ENCODE peak calls at places on chromosome 12, in four cellular contexts. One of them, this sample, is unnamed.

GRCh38 chr12:95918194-95918993 is 24.0 kb downstream of the CCDC38 start:
- DNase-seq in left cardiac atrium: no peak
- DNase-seq in activated naive CD4-positive, alpha-beta T cell treated with anti-CD3 and anti-CD28 coated beads, Interleukin-2, amount 10 ng/mL, durations not matched to agents 7 days and 5 days: peak
- DNase-seq in T-helper 9 cell: peak
- DNase-seq in this sample: peak

GRCh38 chr12:1826867-1827705 is 6.7 kb downstream of the LRTM2 start:
- DNase-seq in left cardiac atrium: no peak
- DNase-seq in activated naive CD4-positive, alpha-beta T cell treated with anti-CD3 and anti-CD28 coated beads, Interleukin-2, amount 10 ng/mL, durations not matched to agents 7 days and 5 days: no peak
- DNase-seq in T-helper 9 cell: no peak
- DNase-seq in this sample: no peak

GRCh38 chr12:101969-102878 is 35.7 kb downstream of the IQSEC3 start:
- DNase-seq in left cardiac atrium: no peak
- DNase-seq in activated naive CD4-positive, alpha-beta T cell treated with anti-CD3 and anti-CD28 coated beads, Interleukin-2, amount 10 ng/mL, durations not matched to agents 7 days and 5 days: no peak
- DNase-seq in T-helper 9 cell: no peak
- DNase-seq in this sample: no peak

GRCh38 chr12:105083551-105084105 is 630 bp downstream of the ALDH1L2 start:
- DNase-seq in left cardiac atrium: peak
- DNase-seq in activated naive CD4-positive, alpha-beta T cell treated with anti-CD3 and anti-CD28 coated beads, Interleukin-2, amount 10 ng/mL, durations not matched to agents 7 days and 5 days: no peak
- DNase-seq in T-helper 9 cell: no peak
- DNase-seq in this sample: peak

GRCh38 chr12:104737682-104738370 is 220.3 kb downstream of the SLC41A2 start:
- DNase-seq in left cardiac atrium: no peak
- DNase-seq in activated naive CD4-positive, alpha-beta T cell treated with anti-CD3 and anti-CD28 coated beads, Interleukin-2, amount 10 ng/mL, durations not matched to agents 7 days and 5 days: no peak
- DNase-seq in T-helper 9 cell: no peak
- DNase-seq in this sample: peak

GRCh38 chr12:117367006-117367638 is 5.7 kb upstream of the NOS1 start:
- DNase-seq in left cardiac atrium: peak
- DNase-seq in activated naive CD4-positive, alpha-beta T cell treated with anti-CD3 and anti-CD28 coated beads, Interleukin-2, amount 10 ng/mL, durations not matched to agents 7 days and 5 days: peak
- DNase-seq in T-helper 9 cell: peak
- DNase-seq in this sample: peak

GRCh38 chr12:116924558-116925453 is 14.1 kb downstream of the FBXW8 start:
- DNase-seq in left cardiac atrium: no peak
- DNase-seq in activated naive CD4-positive, alpha-beta T cell treated with anti-CD3 and anti-CD28 coated beads, Interleukin-2, amount 10 ng/mL, durations not matched to agents 7 days and 5 days: peak
- DNase-seq in T-helper 9 cell: peak
- DNase-seq in this sample: peak

GRCh38 chr12:116832353-116832752 is 48.9 kb downstream of the HRK start:
- DNase-seq in left cardiac atrium: no peak
- DNase-seq in activated naive CD4-positive, alpha-beta T cell treated with anti-CD3 and anti-CD28 coated beads, Interleukin-2, amount 10 ng/mL, durations not matched to agents 7 days and 5 days: no peak
- DNase-seq in T-helper 9 cell: no peak
- DNase-seq in this sample: no peak

GRCh38 chr12:16612647-16613046 is 6.7 kb upstream of the LMO3 start:
- DNase-seq in left cardiac atrium: no peak
- DNase-seq in activated naive CD4-positive, alpha-beta T cell treated with anti-CD3 and anti-CD28 coated beads, Interleukin-2, amount 10 ng/mL, durations not matched to agents 7 days and 5 days: no peak
- DNase-seq in T-helper 9 cell: no peak
- DNase-seq in this sample: no peak

GRCh38 chr12:119613319-119613936 is 19.9 kb downstream of the TMEM233 start:
- DNase-seq in left cardiac atrium: no peak
- DNase-seq in activated naive CD4-positive, alpha-beta T cell treated with anti-CD3 and anti-CD28 coated beads, Interleukin-2, amount 10 ng/mL, durations not matched to agents 7 days and 5 days: no peak
- DNase-seq in T-helper 9 cell: no peak
- DNase-seq in this sample: no peak

GRCh38 chr12:107349008-107349747 is 255.8 kb upstream of the CRY1 start:
- DNase-seq in left cardiac atrium: no peak
- DNase-seq in activated naive CD4-positive, alpha-beta T cell treated with anti-CD3 and anti-CD28 coated beads, Interleukin-2, amount 10 ng/mL, durations not matched to agents 7 days and 5 days: no peak
- DNase-seq in T-helper 9 cell: no peak
- DNase-seq in this sample: peak

GRCh38 chr12:132466241-132467188 is 23.4 kb upstream of the FBRSL1 start:
- DNase-seq in left cardiac atrium: no peak
- DNase-seq in activated naive CD4-positive, alpha-beta T cell treated with anti-CD3 and anti-CD28 coated beads, Interleukin-2, amount 10 ng/mL, durations not matched to agents 7 days and 5 days: no peak
- DNase-seq in T-helper 9 cell: no peak
- DNase-seq in this sample: no peak

GRCh38 chr12:49990269-49990668 is 17.5 kb downstream of the AQP6 start:
- DNase-seq in left cardiac atrium: no peak
- DNase-seq in activated naive CD4-positive, alpha-beta T cell treated with anti-CD3 and anti-CD28 coated beads, Interleukin-2, amount 10 ng/mL, durations not matched to agents 7 days and 5 days: no peak
- DNase-seq in T-helper 9 cell: no peak
- DNase-seq in this sample: no peak

GRCh38 chr12:125861299-125862281 is 796.4 kb downstream of the AACS start:
- DNase-seq in left cardiac atrium: peak
- DNase-seq in activated naive CD4-positive, alpha-beta T cell treated with anti-CD3 and anti-CD28 coated beads, Interleukin-2, amount 10 ng/mL, durations not matched to agents 7 days and 5 days: no peak
- DNase-seq in T-helper 9 cell: no peak
- DNase-seq in this sample: no peak

GRCh38 chr12:46470039-46470627 is 97.6 kb upstream of the SLC38A2 start:
- DNase-seq in left cardiac atrium: no peak
- DNase-seq in activated naive CD4-positive, alpha-beta T cell treated with anti-CD3 and anti-CD28 coated beads, Interleukin-2, amount 10 ng/mL, durations not matched to agents 7 days and 5 days: peak
- DNase-seq in T-helper 9 cell: no peak
- DNase-seq in this sample: no peak

GRCh38 chr12:127779301-127780045 is 487.5 kb upstream of the TMEM132C start:
- DNase-seq in left cardiac atrium: no peak
- DNase-seq in activated naive CD4-positive, alpha-beta T cell treated with anti-CD3 and anti-CD28 coated beads, Interleukin-2, amount 10 ng/mL, durations not matched to agents 7 days and 5 days: no peak
- DNase-seq in T-helper 9 cell: no peak
- DNase-seq in this sample: no peak

GRCh38 chr12:58425481-58426392 is 484.4 kb downstream of the ATP23 start:
- DNase-seq in left cardiac atrium: peak
- DNase-seq in activated naive CD4-positive, alpha-beta T cell treated with anti-CD3 and anti-CD28 coated beads, Interleukin-2, amount 10 ng/mL, durations not matched to agents 7 days and 5 days: peak
- DNase-seq in T-helper 9 cell: no peak
- DNase-seq in this sample: peak

GRCh38 chr12:118103231-118103600 is 595 bp downstream of the VSIG10 start:
- DNase-seq in left cardiac atrium: peak
- DNase-seq in activated naive CD4-positive, alpha-beta T cell treated with anti-CD3 and anti-CD28 coated beads, Interleukin-2, amount 10 ng/mL, durations not matched to agents 7 days and 5 days: peak
- DNase-seq in T-helper 9 cell: no peak
- DNase-seq in this sample: no peak

GRCh38 chr12:44381341-44381740 is 494.8 kb downstream of the NELL2 start:
- DNase-seq in left cardiac atrium: no peak
- DNase-seq in activated naive CD4-positive, alpha-beta T cell treated with anti-CD3 and anti-CD28 coated beads, Interleukin-2, amount 10 ng/mL, durations not matched to agents 7 days and 5 days: no peak
- DNase-seq in T-helper 9 cell: no peak
- DNase-seq in this sample: no peak

GRCh38 chr12:111482464-111482863 is 76.7 kb downstream of the SH2B3 start:
- DNase-seq in left cardiac atrium: no peak
- DNase-seq in activated naive CD4-positive, alpha-beta T cell treated with anti-CD3 and anti-CD28 coated beads, Interleukin-2, amount 10 ng/mL, durations not matched to agents 7 days and 5 days: no peak
- DNase-seq in T-helper 9 cell: no peak
- DNase-seq in this sample: no peak

GRCh38 chr12:6827982-6828670 is at the start of gene P3H3:
- DNase-seq in left cardiac atrium: peak
- DNase-seq in activated naive CD4-positive, alpha-beta T cell treated with anti-CD3 and anti-CD28 coated beads, Interleukin-2, amount 10 ng/mL, durations not matched to agents 7 days and 5 days: no peak
- DNase-seq in T-helper 9 cell: peak
- DNase-seq in this sample: no peak

GRCh38 chr12:45622210-45622937 is 107.1 kb upstream of the ARID2 start:
- DNase-seq in left cardiac atrium: no peak
- DNase-seq in activated naive CD4-positive, alpha-beta T cell treated with anti-CD3 and anti-CD28 coated beads, Interleukin-2, amount 10 ng/mL, durations not matched to agents 7 days and 5 days: no peak
- DNase-seq in T-helper 9 cell: no peak
- DNase-seq in this sample: no peak

GRCh38 chr12:106415134-106415533 is 57.6 kb downstream of the POLR3B start:
- DNase-seq in left cardiac atrium: no peak
- DNase-seq in activated naive CD4-positive, alpha-beta T cell treated with anti-CD3 and anti-CD28 coated beads, Interleukin-2, amount 10 ng/mL, durations not matched to agents 7 days and 5 days: no peak
- DNase-seq in T-helper 9 cell: no peak
- DNase-seq in this sample: no peak

GRCh38 chr12:107903377-107904061 is 129.0 kb downstream of the ASCL4 start:
- DNase-seq in left cardiac atrium: peak
- DNase-seq in activated naive CD4-positive, alpha-beta T cell treated with anti-CD3 and anti-CD28 coated beads, Interleukin-2, amount 10 ng/mL, durations not matched to agents 7 days and 5 days: peak
- DNase-seq in T-helper 9 cell: no peak
- DNase-seq in this sample: peak

GRCh38 chr12:27105746-27106536 is 23.6 kb upstream of the C12orf71 start:
- DNase-seq in left cardiac atrium: no peak
- DNase-seq in activated naive CD4-positive, alpha-beta T cell treated with anti-CD3 and anti-CD28 coated beads, Interleukin-2, amount 10 ng/mL, durations not matched to agents 7 days and 5 days: no peak
- DNase-seq in T-helper 9 cell: no peak
- DNase-seq in this sample: no peak

This sample was measured in ELF-1.